ENCODE peak calls at places on chromosomes 12 and 14, in ten cellular contexts. T is HTR-8/SVneo; L is HFFc6; H is iPS-NIHi11; R is ecto neural progenitor cell; I is activated CD4-positive, alpha-beta T cell treated with anti-CD3 and anti-CD28 coated beads for 36 hours; G is stimulated activated CD8-positive, alpha-beta memory T cell treated with anti-CD3 and anti-CD28 coated beads, Interleukin-4, amount 100 ng/mL, for 1 hour; J is psoas muscle; P is ELF-1; X is gastrocnemius medialis. K is an unnamed sample.
A peak's percentile ranks its signal among the peaks of the same experiment; 100 is the strongest.

GRCh38 chr12:64826234-64826633 is 1.8 kb downstream of the TBC1D30 start:
- DNase-seq in I (peak; percentile 80), J (peak; percentile 53), T (no peak), R (peak; percentile 85), G (no peak), L (no peak), P (peak; percentile 70), H (peak; percentile 84), X (no peak), K (no peak)

GRCh38 chr14:105312973-105313372 is 1.6 kb upstream of the PACS2 start:
- DNase-seq in X (no peak), P (no peak), T (no peak), H (no peak), G (no peak), J (no peak), I (no peak), R (peak; percentile 41), L (no peak), K (no peak)

GRCh38 chr12:120514002-120514401 is 15.0 kb downstream of the COQ5 start:
- DNase-seq in I (no peak), P (no peak), X (no peak), G (no peak), H (no peak), J (no peak), T (no peak), L (no peak), R (no peak), K (no peak)

GRCh38 chr14:77601846-77602609 is 14.4 kb downstream of the SPTLC2 start:
- DNase-seq in I (no peak), H (no peak), J (no peak), L (no peak), X (no peak), P (no peak), R (no peak), G (no peak), T (no peak), K (no peak)

GRCh38 chr14:103416916-103417315 is 31.7 kb downstream of the MARK3 start:
- DNase-seq in H (no peak), I (no peak), X (no peak), T (no peak), G (no peak), L (no peak), P (no peak), J (no peak), R (no peak), K (no peak)

GRCh38 chr12:50053583-50053982 is 3.8 kb upstream of the ASIC1 start:
- DNase-seq in P (no peak), X (no peak), L (no peak), G (no peak), R (no peak), T (no peak), H (no peak), J (no peak), I (no peak), K (no peak)

GRCh38 chr14:102218688-102219087 is 79.0 kb downstream of the WDR20 start:
- DNase-seq in T (no peak), X (no peak), G (no peak), J (no peak), H (no peak), L (no peak), P (no peak), R (no peak), I (no peak), K (no peak)

GRCh38 chr14:102323102-102323501 is 3.6 kb downstream of the ZNF839 start:
- DNase-seq in G (no peak), I (peak; percentile 47), X (peak; percentile 83), R (peak; percentile 55), P (peak; percentile 35), H (peak; percentile 55), L (peak; percentile 78), T (peak; percentile 57), J (peak; percentile 92), K (peak; percentile 86)

GRCh38 chr14:99509871-99510555 is 28.8 kb downstream of the CCNK start:
- DNase-seq in G (no peak), I (no peak), H (no peak), L (no peak), X (no peak), T (no peak), R (no peak), P (no peak), J (no peak), K (no peak)

GRCh38 chr14:65238456-65238855 is 136.1 kb upstream of the MAX start:
- DNase-seq in T (no peak), L (peak; percentile 80), J (no peak), I (no peak), R (no peak), X (no peak), G (no peak), P (peak; percentile 46), H (no peak), K (no peak)

GRCh38 chr14:30994681-30995620 is 30.5 kb upstream of the AP4S1 start:
- DNase-seq in H (no peak), X (no peak), I (no peak), G (no peak), L (peak; percentile 30), P (no peak), J (no peak), R (no peak), T (no peak), K (no peak)

GRCh38 chr12:2613674-2614073 is 181.1 kb upstream of the FKBP4 start:
- DNase-seq in L (peak; percentile 97), G (no peak), P (no peak), R (no peak), H (no peak), I (peak; percentile 78), T (peak; percentile 88), X (no peak), J (no peak), K (peak; percentile 96)

GRCh38 chr12:1083086-1083887 is 92.3 kb downstream of the ERC1 start:
- DNase-seq in J (no peak), G (no peak), I (no peak), P (peak; percentile 44), H (no peak), X (no peak), R (no peak), T (no peak), L (peak; percentile 51), K (no peak)

GRCh38 chr12:81021834-81022233 is 56.0 kb upstream of the ACSS3 start:
- DNase-seq in L (no peak), J (no peak), T (no peak), H (no peak), I (no peak), X (no peak), G (no peak), P (no peak), R (no peak), K (no peak)

GRCh38 chr12:24561411-24561871 is 387.5 kb downstream of the BCAT1 start:
- DNase-seq in X (no peak), R (no peak), P (no peak), I (no peak), J (no peak), T (peak; percentile 30), H (peak; percentile 39), G (no peak), L (no peak), K (no peak)

GRCh38 chr12:38282886-38283285 is 33.7 kb upstream of the ALG10B start:
- DNase-seq in X (no peak), G (no peak), I (no peak), J (no peak), P (no peak), L (peak; percentile 0), T (no peak), R (no peak), H (peak; percentile 13), K (peak; percentile 18)

GRCh38 chr12:131920157-131920508 is 8.9 kb upstream of the PUS1 start:
- DNase-seq in L (no peak), R (no peak), J (no peak), X (no peak), H (no peak), T (no peak), G (no peak), P (no peak), I (no peak), K (no peak)

GRCh38 chr12:90773526-90773925 is 181.4 kb downstream of the CCER1 start:
- DNase-seq in H (no peak), R (no peak), P (no peak), T (no peak), J (no peak), I (no peak), L (no peak), X (no peak), G (no peak), K (no peak)

GRCh38 chr12:79409562-79409961 is 281.2 kb downstream of the PAWR start:
- DNase-seq in H (peak; percentile 18), L (peak; percentile 66), X (no peak), T (peak; percentile 7), I (no peak), P (no peak), J (no peak), R (no peak), G (no peak), K (no peak)

GRCh38 chr12:113259499-113259953 is 38.3 kb downstream of the TPCN1 start:
- DNase-seq in X (peak; percentile 97), I (no peak), J (peak; percentile 97), G (no peak), L (peak; percentile 3), T (no peak), R (peak; percentile 50), P (no peak), H (peak; percentile 29), K (no peak)

GRCh38 chr12:53251477-53252348 is 16.4 kb upstream of the ESPL1 start:
- DNase-seq in I (peak; percentile 83), P (peak; percentile 92), G (peak; percentile 43), R (peak; percentile 97), H (peak; percentile 98), J (peak; percentile 90), L (peak; percentile 56), T (peak; percentile 91), X (peak; percentile 81), K (peak; percentile 80)

GRCh38 chr14:68685419-68686211 is 107.3 kb downstream of the ZFP36L1 start:
- DNase-seq in P (peak; percentile 78), J (peak; percentile 50), H (no peak), L (peak; percentile 63), X (no peak), R (no peak), G (peak; percentile 62), T (peak; percentile 86), I (peak; percentile 86), K (peak; percentile 100)

GRCh38 chr14:99419905-99420304 is 60.8 kb downstream of the SETD3 start:
- DNase-seq in J (no peak), T (no peak), P (no peak), H (no peak), R (no peak), G (no peak), I (no peak), L (no peak), X (no peak), K (no peak)

GRCh38 chr14:77980475-77981321 is 180.8 kb downstream of the ADCK1 start:
- DNase-seq in P (peak; percentile 63), I (peak; percentile 24), J (no peak), H (peak; percentile 77), L (no peak), X (no peak), G (no peak), T (no peak), R (peak; percentile 64), K (no peak)

GRCh38 chr12:58567189-58567588 is 353.1 kb downstream of the LRIG3 start:
- DNase-seq in P (no peak), T (no peak), G (no peak), R (no peak), X (no peak), H (no peak), L (no peak), J (no peak), I (no peak), K (no peak)

GRCh38 chr12:92538970-92539749 is 163.6 kb upstream of the PLEKHG7 start:
- DNase-seq in I (peak; percentile 43), J (no peak), L (peak; percentile 6), H (no peak), R (no peak), P (no peak), G (no peak), T (peak; percentile 37), X (no peak), K (peak; percentile 11)

GRCh38 chr12:89707623-89707991 is 1.0 kb downstream of the ATP2B1 start:
- DNase-seq in G (no peak), H (peak; percentile 39), X (peak; percentile 21), R (peak; percentile 77), T (no peak), J (peak; percentile 59), I (peak; percentile 37), L (no peak), P (peak; percentile 62), K (no peak)

K was measured in RKO.